ENCODE peak calls at places on chromosomes 11 and 22, in eight cellular contexts. One of them, this sample, is unnamed.

GRCh38 chr22:17194213-17194612 is 25.0 kb downstream of the ADA2 start:
- DNase-seq in HCT116: no peak
- DNase-seq in gastrocnemius medialis: no peak
- DNase-seq in body of pancreas: no peak
- DNase-seq in heart left ventricle: no peak
- DNase-seq in Peyer's patch: no peak
- DNase-seq in A549: no peak
- DNase-seq in uterus: no peak
- DNase-seq in this sample: no peak

GRCh38 chr11:119169272-119169719 is 771 bp downstream of the NLRX1 start:
- DNase-seq in HCT116: peak; percentile 53
- DNase-seq in gastrocnemius medialis: peak; percentile 20
- DNase-seq in body of pancreas: peak; percentile 71
- DNase-seq in heart left ventricle: peak; percentile 49
- DNase-seq in Peyer's patch: no peak
- DNase-seq in A549: peak; percentile 51
- DNase-seq in uterus: peak; percentile 66
- DNase-seq in this sample: no peak

GRCh38 chr11:102810943-102811528 is 13.1 kb upstream of the MMP1 start:
- DNase-seq in HCT116: no peak
- DNase-seq in gastrocnemius medialis: no peak
- DNase-seq in body of pancreas: no peak
- DNase-seq in heart left ventricle: no peak
- DNase-seq in Peyer's patch: no peak
- DNase-seq in A549: peak; percentile 6
- DNase-seq in uterus: no peak
- DNase-seq in this sample: no peak

GRCh38 chr11:35267504-35267903 is 128.5 kb downstream of the CD44 start:
- DNase-seq in HCT116: no peak
- DNase-seq in gastrocnemius medialis: no peak
- DNase-seq in body of pancreas: no peak
- DNase-seq in heart left ventricle: no peak
- DNase-seq in Peyer's patch: no peak
- DNase-seq in A549: no peak
- DNase-seq in uterus: no peak
- DNase-seq in this sample: no peak

GRCh38 chr11:69274531-69275016 is 19.4 kb upstream of the MYEOV start:
- DNase-seq in HCT116: no peak
- DNase-seq in gastrocnemius medialis: no peak
- DNase-seq in body of pancreas: peak; percentile 94
- DNase-seq in heart left ventricle: no peak
- DNase-seq in Peyer's patch: peak; percentile 66
- DNase-seq in A549: no peak
- DNase-seq in uterus: no peak
- DNase-seq in this sample: no peak

GRCh38 chr11:91717169-91717568 is 507.4 kb upstream of the FAT3 start:
- DNase-seq in HCT116: no peak
- DNase-seq in gastrocnemius medialis: no peak
- DNase-seq in body of pancreas: no peak
- DNase-seq in heart left ventricle: no peak
- DNase-seq in Peyer's patch: no peak
- DNase-seq in A549: no peak
- DNase-seq in uterus: no peak
- DNase-seq in this sample: no peak

GRCh38 chr11:129277216-129277838 is 85.2 kb upstream of the ARHGAP32 start:
- DNase-seq in HCT116: no peak
- DNase-seq in gastrocnemius medialis: no peak
- DNase-seq in body of pancreas: no peak
- DNase-seq in heart left ventricle: no peak
- DNase-seq in Peyer's patch: no peak
- DNase-seq in A549: no peak
- DNase-seq in uterus: no peak
- DNase-seq in this sample: no peak

GRCh38 chr11:12449961-12450715 is 72.8 kb downstream of the PARVA start:
- DNase-seq in HCT116: peak; percentile 6
- DNase-seq in gastrocnemius medialis: no peak
- DNase-seq in body of pancreas: no peak
- DNase-seq in heart left ventricle: no peak
- DNase-seq in Peyer's patch: no peak
- DNase-seq in A549: no peak
- DNase-seq in uterus: no peak
- DNase-seq in this sample: no peak

GRCh38 chr11:128417607-128418324 is 169.6 kb downstream of the ETS1 start:
- DNase-seq in HCT116: no peak
- DNase-seq in gastrocnemius medialis: no peak
- DNase-seq in body of pancreas: no peak
- DNase-seq in heart left ventricle: no peak
- DNase-seq in Peyer's patch: no peak
- DNase-seq in A549: no peak
- DNase-seq in uterus: no peak
- DNase-seq in this sample: no peak

GRCh38 chr11:21888814-21889213 is 304.1 kb upstream of the ANO5 start:
- DNase-seq in HCT116: no peak
- DNase-seq in gastrocnemius medialis: peak; percentile 7
- DNase-seq in body of pancreas: peak; percentile 18
- DNase-seq in heart left ventricle: no peak
- DNase-seq in Peyer's patch: no peak
- DNase-seq in A549: peak; percentile 4
- DNase-seq in uterus: no peak
- DNase-seq in this sample: no peak

GRCh38 chr11:21142007-21142406 is 472.6 kb downstream of the NELL1 start:
- DNase-seq in HCT116: no peak
- DNase-seq in gastrocnemius medialis: no peak
- DNase-seq in body of pancreas: no peak
- DNase-seq in heart left ventricle: no peak
- DNase-seq in Peyer's patch: no peak
- DNase-seq in A549: no peak
- DNase-seq in uterus: no peak
- DNase-seq in this sample: no peak

GRCh38 chr11:11324090-11324489 is 29.0 kb downstream of the CSNK2A3 start:
- DNase-seq in HCT116: no peak
- DNase-seq in gastrocnemius medialis: no peak
- DNase-seq in body of pancreas: no peak
- DNase-seq in heart left ventricle: no peak
- DNase-seq in Peyer's patch: no peak
- DNase-seq in A549: no peak
- DNase-seq in uterus: no peak
- DNase-seq in this sample: no peak

GRCh38 chr22:35154937-35155387 is 89.0 kb downstream of the ISX start:
- DNase-seq in HCT116: peak; percentile 57
- DNase-seq in gastrocnemius medialis: no peak
- DNase-seq in body of pancreas: peak; percentile 52
- DNase-seq in heart left ventricle: peak; percentile 36
- DNase-seq in Peyer's patch: peak; percentile 75
- DNase-seq in A549: peak; percentile 20
- DNase-seq in uterus: peak; percentile 26
- DNase-seq in this sample: no peak

GRCh38 chr11:128520886-128521696 is 66.3 kb downstream of the ETS1 start:
- DNase-seq in HCT116: no peak
- DNase-seq in gastrocnemius medialis: no peak
- DNase-seq in body of pancreas: no peak
- DNase-seq in heart left ventricle: no peak
- DNase-seq in Peyer's patch: no peak
- DNase-seq in A549: no peak
- DNase-seq in uterus: no peak
- DNase-seq in this sample: no peak

GRCh38 chr11:1398506-1399235 is 8.9 kb downstream of the BRSK2 start:
- DNase-seq in HCT116: no peak
- DNase-seq in gastrocnemius medialis: no peak
- DNase-seq in body of pancreas: no peak
- DNase-seq in heart left ventricle: no peak
- DNase-seq in Peyer's patch: no peak
- DNase-seq in A549: no peak
- DNase-seq in uterus: no peak
- DNase-seq in this sample: no peak

GRCh38 chr11:23540101-23540561 is 679.9 kb upstream of the CCDC179 start:
- DNase-seq in HCT116: no peak
- DNase-seq in gastrocnemius medialis: no peak
- DNase-seq in body of pancreas: peak; percentile 15
- DNase-seq in heart left ventricle: no peak
- DNase-seq in Peyer's patch: no peak
- DNase-seq in A549: peak; percentile 18
- DNase-seq in uterus: no peak
- DNase-seq in this sample: no peak

GRCh38 chr11:100705447-100705846 is 18.4 kb downstream of the ARHGAP42 start:
- DNase-seq in HCT116: no peak
- DNase-seq in gastrocnemius medialis: no peak
- DNase-seq in body of pancreas: no peak
- DNase-seq in heart left ventricle: no peak
- DNase-seq in Peyer's patch: no peak
- DNase-seq in A549: no peak
- DNase-seq in uterus: no peak
- DNase-seq in this sample: no peak

GRCh38 chr22:38727530-38728451 is 22.0 kb downstream of the GTPBP1 start:
- DNase-seq in HCT116: no peak
- DNase-seq in gastrocnemius medialis: no peak
- DNase-seq in body of pancreas: no peak
- DNase-seq in heart left ventricle: no peak
- DNase-seq in Peyer's patch: no peak
- DNase-seq in A549: no peak
- DNase-seq in uterus: no peak
- DNase-seq in this sample: peak; percentile 53
- TF ChIP-seq POLR2A in HCT116: no peak
- TF ChIP-seq POLR2A in gastrocnemius medialis: no peak
- TF ChIP-seq POLR2A in body of pancreas: no peak
- TF ChIP-seq POLR2A in heart left ventricle: no peak
- TF ChIP-seq POLR2A in Peyer's patch: no peak
- TF ChIP-seq POLR2A in A549: no peak
- TF ChIP-seq POLR2A in uterus: no peak
- TF ChIP-seq POLR2A in this sample: no peak

GRCh38 chr22:36367479-36367878 is 20.3 kb downstream of the MYH9 start:
- DNase-seq in HCT116: no peak
- DNase-seq in gastrocnemius medialis: no peak
- DNase-seq in body of pancreas: peak; percentile 46
- DNase-seq in heart left ventricle: no peak
- DNase-seq in Peyer's patch: no peak
- DNase-seq in A549: no peak
- DNase-seq in uterus: no peak
- DNase-seq in this sample: no peak
- TF ChIP-seq POLR2A in HCT116: no peak
- TF ChIP-seq POLR2A in gastrocnemius medialis: no peak
- TF ChIP-seq POLR2A in body of pancreas: no peak
- TF ChIP-seq POLR2A in heart left ventricle: no peak
- TF ChIP-seq POLR2A in Peyer's patch: no peak
- TF ChIP-seq POLR2A in A549: no peak
- TF ChIP-seq POLR2A in uterus: no peak
- TF ChIP-seq POLR2A in this sample: no peak

GRCh38 chr11:6656581-6656915 is 939 bp upstream of the DCHS1 start:
- DNase-seq in HCT116: no peak
- DNase-seq in gastrocnemius medialis: no peak
- DNase-seq in body of pancreas: no peak
- DNase-seq in heart left ventricle: no peak
- DNase-seq in Peyer's patch: no peak
- DNase-seq in A549: no peak
- DNase-seq in uterus: no peak
- DNase-seq in this sample: no peak

GRCh38 chr11:6655020-6655789 is 404 bp downstream of the DCHS1 start:
- DNase-seq in HCT116: no peak
- DNase-seq in gastrocnemius medialis: no peak
- DNase-seq in body of pancreas: peak; percentile 20
- DNase-seq in heart left ventricle: peak; percentile 42
- DNase-seq in Peyer's patch: no peak
- DNase-seq in A549: no peak
- DNase-seq in uterus: peak; percentile 54
- DNase-seq in this sample: no peak

GRCh38 chr11:6656936-6657335 is 1.3 kb upstream of the DCHS1 start:
- DNase-seq in HCT116: no peak
- DNase-seq in gastrocnemius medialis: no peak
- DNase-seq in body of pancreas: no peak
- DNase-seq in heart left ventricle: no peak
- DNase-seq in Peyer's patch: no peak
- DNase-seq in A549: no peak
- DNase-seq in uterus: no peak
- DNase-seq in this sample: no peak

GRCh38 chr11:6657346-6657745 is 1.7 kb upstream of the DCHS1 start:
- DNase-seq in HCT116: no peak
- DNase-seq in gastrocnemius medialis: no peak
- DNase-seq in body of pancreas: no peak
- DNase-seq in heart left ventricle: no peak
- DNase-seq in Peyer's patch: no peak
- DNase-seq in A549: no peak
- DNase-seq in uterus: no peak
- DNase-seq in this sample: no peak

DNA sequence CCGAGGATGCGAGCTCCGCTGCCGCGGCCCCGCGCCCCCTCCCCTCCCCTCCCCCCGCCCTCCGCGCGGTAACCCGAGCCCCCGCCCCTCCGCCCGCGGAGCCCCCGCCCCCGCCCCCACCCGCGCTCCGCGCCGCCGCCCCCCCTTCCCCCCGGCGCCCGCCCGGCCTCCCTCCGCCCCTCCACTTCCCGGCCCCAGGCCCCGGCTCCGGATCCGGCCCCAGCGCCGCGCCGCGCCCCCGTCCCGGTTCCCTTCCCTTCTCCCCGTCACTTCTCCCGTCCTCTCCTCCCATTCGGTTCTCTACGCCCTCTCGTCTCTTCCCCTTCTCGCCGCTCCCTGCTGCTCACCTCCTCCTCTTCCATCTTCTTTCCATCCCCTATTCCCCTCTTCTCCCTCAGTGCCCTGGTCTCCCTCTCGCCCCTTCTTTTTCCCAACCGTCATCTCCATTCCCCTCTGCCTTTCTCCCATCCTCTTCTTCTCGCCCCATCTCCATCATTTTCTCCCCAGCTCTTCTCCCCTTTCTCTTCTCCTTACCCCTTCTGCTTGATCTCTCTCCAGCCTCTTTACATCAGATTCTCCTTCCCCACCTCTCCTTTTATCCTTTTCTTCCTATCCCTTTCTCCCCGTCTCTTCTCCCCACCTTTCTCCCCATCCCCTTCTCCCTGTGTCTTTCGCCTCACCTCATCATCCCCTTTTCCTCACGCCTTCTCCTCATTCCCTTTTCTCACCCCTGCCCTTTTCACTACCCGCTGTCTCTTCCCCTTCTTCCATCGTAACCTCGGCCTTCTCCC is at the start of gene DCHS1:
- DNase-seq in HCT116: no peak
- DNase-seq in gastrocnemius medialis: no peak
- DNase-seq in body of pancreas: no peak
- DNase-seq in heart left ventricle: peak; percentile 70
- DNase-seq in Peyer's patch: no peak
- DNase-seq in A549: no peak
- DNase-seq in uterus: peak; percentile 60
- DNase-seq in this sample: no peak
- TF ChIP-seq POLR2A in HCT116: no peak
- TF ChIP-seq POLR2A in gastrocnemius medialis: no peak
- TF ChIP-seq POLR2A in body of pancreas: no peak
- TF ChIP-seq POLR2A in heart left ventricle: no peak
- TF ChIP-seq POLR2A in Peyer's patch: no peak
- TF ChIP-seq POLR2A in A549: no peak
- TF ChIP-seq POLR2A in uterus: no peak
- TF ChIP-seq POLR2A in this sample: no peak

DNA sequence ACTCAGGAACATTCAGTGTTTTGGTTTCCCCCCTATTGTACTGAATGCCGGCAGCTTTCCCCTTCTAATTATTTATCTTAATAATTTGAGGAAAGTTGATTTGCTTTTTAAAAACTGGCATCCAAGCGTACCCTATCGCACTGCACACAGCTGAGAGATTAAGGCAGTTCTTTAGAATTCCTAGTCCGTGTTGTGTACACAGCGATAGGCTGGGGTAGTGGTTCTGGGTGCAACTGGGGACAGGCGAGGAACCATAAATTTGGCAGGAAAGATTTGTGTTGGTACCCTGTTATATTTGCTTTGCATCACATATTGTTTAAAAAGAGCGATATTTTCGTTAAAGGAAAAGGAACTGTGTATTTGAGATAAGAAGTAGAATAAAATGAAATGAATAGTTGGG is 39.2 kb downstream of the PTPRJ start:
- DNase-seq in HCT116: no peak
- DNase-seq in gastrocnemius medialis: no peak
- DNase-seq in body of pancreas: no peak
- DNase-seq in heart left ventricle: no peak
- DNase-seq in Peyer's patch: no peak
- DNase-seq in A549: no peak
- DNase-seq in uterus: no peak
- DNase-seq in this sample: no peak
- TF ChIP-seq POLR2A in HCT116: no peak
- TF ChIP-seq POLR2A in gastrocnemius medialis: no peak
- TF ChIP-seq POLR2A in body of pancreas: no peak
- TF ChIP-seq POLR2A in heart left ventricle: no peak
- TF ChIP-seq POLR2A in Peyer's patch: no peak
- TF ChIP-seq POLR2A in A549: no peak
- TF ChIP-seq POLR2A in uterus: no peak
- TF ChIP-seq POLR2A in this sample: no peak

This sample was measured in suprapubic skin.